ENCODE peak calls at places on chromosomes 1 and 21, in nine cellular contexts. X is AG10803; M is activated CD4-positive, alpha-beta T cell treated with anti-CD3 and anti-CD28 coated beads, Interleukin-2, amount 50 U/mL, for 4 hours; H is A549; O is naive thymus-derived CD4-positive, alpha-beta T cell; Q is activated naive CD4-positive, alpha-beta T cell; D is GM10248; Z is HEK293T; C is NCI-H1105. A is an unnamed sample.

GRCh38 chr1:236716160-236716559 is 29.9 kb downstream of the ACTN2 start:
- DNase-seq in D (no peak), C (no peak), H (no peak), O (no peak), M (no peak), X (no peak), Q (no peak), Z (no peak), A (no peak)

GRCh38 chr1:154206212-154206611 is at the start of gene CFAP141:
- DNase-seq in Z (no peak), D (no peak), M (no peak), O (no peak), Q (no peak), C (peak; percentile 14), X (no peak), H (peak; percentile 39), A (no peak)

GRCh38 chr1:76281306-76281705 is 206.8 kb downstream of the ST6GALNAC3 start:
- DNase-seq in Z (no peak), C (no peak), D (no peak), O (no peak), H (no peak), Q (no peak), X (no peak), M (no peak), A (no peak)

GRCh38 chr1:17557986-17558385 is 18.5 kb downstream of the ARHGEF10L start:
- DNase-seq in D (no peak), C (no peak), M (no peak), Z (no peak), O (no peak), X (no peak), Q (no peak), H (no peak), A (no peak)

GRCh38 chr1:6235302-6235680 is 473 bp downstream of the ICMT start:
- DNase-seq in H (no peak), C (no peak), M (peak; percentile 38), Q (no peak), O (no peak), Z (no peak), X (no peak), D (no peak), A (no peak)

GRCh38 chr1:19762175-19762779 is 37.4 kb downstream of the TMCO4 start:
- DNase-seq in H (peak; percentile 14), O (peak; percentile 23), C (peak; percentile 46), X (no peak), D (peak; percentile 65), Z (peak; percentile 82), M (peak; percentile 12), Q (peak; percentile 3), A (peak; percentile 35)

GRCh38 chr1:165152727-165153126 is 203.8 kb downstream of the LMX1A start:
- DNase-seq in H (peak; percentile 11), C (no peak), M (no peak), O (no peak), Z (peak; percentile 59), X (no peak), Q (no peak), D (no peak), A (no peak)

GRCh38 chr1:68158837-68159236 is 73.5 kb downstream of the WLS start:
- DNase-seq in O (no peak), Z (no peak), Q (no peak), C (no peak), D (no peak), H (no peak), M (no peak), X (no peak), A (no peak)

GRCh38 chr1:234527346-234527745 is 48.4 kb upstream of the TARBP1 start:
- DNase-seq in D (no peak), Q (no peak), C (no peak), H (no peak), O (no peak), Z (no peak), M (no peak), X (no peak), A (no peak)

GRCh38 chr1:99758073-99758511 is 8.3 kb downstream of the FRRS1 start:
- DNase-seq in C (no peak), Z (no peak), X (peak; percentile 7), O (no peak), M (no peak), Q (no peak), H (no peak), D (no peak), A (no peak)

GRCh38 chr1:118337346-118337745 is 152.3 kb upstream of the SPAG17 start:
- DNase-seq in Z (no peak), M (no peak), Q (no peak), O (no peak), D (no peak), H (no peak), X (no peak), C (no peak), A (no peak)

GRCh38 chr1:150560011-150560438 is 10.8 kb downstream of the ADAMTSL4 start:
- DNase-seq in M (peak; percentile 67), O (peak; percentile 76), Z (peak; percentile 87), X (peak; percentile 54), H (peak; percentile 76), D (peak; percentile 85), C (peak; percentile 21), Q (peak; percentile 59), A (peak; percentile 85)

GRCh38 chr1:117339866-117340357 is 27.3 kb upstream of the MAN1A2 start:
- DNase-seq in O (peak; percentile 44), H (peak; percentile 69), Z (peak; percentile 78), D (no peak), M (no peak), X (peak; percentile 26), C (no peak), Q (no peak), A (no peak)

GRCh38 chr21:44914176-44914874 is 6.4 kb downstream of the ITGB2 start:
- DNase-seq in Q (peak; percentile 35), M (no peak), C (no peak), H (no peak), Z (no peak), O (no peak), X (no peak), D (no peak), A (peak; percentile 59)

GRCh38 chr1:42723511-42723910 is 16.5 kb downstream of the CLDN19 start:
- DNase-seq in M (no peak), D (no peak), H (no peak), Q (no peak), Z (no peak), X (no peak), C (no peak), O (no peak), A (no peak)

GRCh38 chr1:35650416-35650815 is 9.1 kb upstream of the PSMB2 start:
- DNase-seq in C (peak; percentile 33), Q (no peak), X (no peak), H (no peak), Z (no peak), D (no peak), M (no peak), O (no peak), A (no peak)

GRCh38 chr1:151549199-151549598 is 9.1 kb downstream of the TUFT1 start:
- DNase-seq in O (no peak), D (no peak), Q (no peak), Z (no peak), H (no peak), C (no peak), M (no peak), X (peak; percentile 49), A (no peak)

GRCh38 chr1:12405325-12406217 is 175.7 kb downstream of the VPS13D start:
- DNase-seq in Q (no peak), M (no peak), D (no peak), H (peak; percentile 34), C (no peak), X (peak; percentile 74), O (no peak), Z (no peak), A (peak; percentile 33)

GRCh38 chr1:199859525-199859924 is 168.0 kb upstream of the NR5A2 start:
- DNase-seq in O (peak; percentile 2), Q (no peak), Z (no peak), D (no peak), C (no peak), M (no peak), X (peak; percentile 71), H (peak; percentile 71), A (no peak)

GRCh38 chr1:75035536-75035935 is 98.7 kb upstream of the LHX8 start:
- DNase-seq in M (no peak), H (no peak), Z (no peak), C (no peak), D (no peak), O (no peak), Q (no peak), X (no peak), A (no peak)

GRCh38 chr1:232501856-232502255 is 128.1 kb downstream of the SIPA1L2 start:
- DNase-seq in Z (no peak), C (no peak), H (no peak), O (no peak), D (no peak), Q (no peak), M (no peak), X (peak; percentile 42), A (no peak)

GRCh38 chr1:54975709-54976108 is 4.7 kb upstream of the TMEM61 start:
- DNase-seq in H (no peak), C (no peak), D (no peak), O (no peak), Z (no peak), M (no peak), X (no peak), Q (no peak), A (no peak)

GRCh38 chr1:31574749-31575372 is 1.5 kb upstream of the TINAGL1 start:
- DNase-seq in Q (no peak), O (no peak), C (no peak), M (no peak), H (no peak), X (no peak), D (no peak), Z (peak; percentile 9), A (no peak)

GRCh38 chr1:94929816-94930215 is 2.9 kb upstream of the CNN3 start:
- DNase-seq in H (no peak), X (no peak), O (no peak), Z (no peak), C (no peak), Q (no peak), M (no peak), D (no peak), A (no peak)

GRCh38 chr1:37660646-37661045 is 26.0 kb upstream of the RSPO1 start:
- DNase-seq in H (no peak), O (no peak), C (no peak), D (no peak), X (no peak), Z (no peak), Q (no peak), M (no peak), A (no peak)

GRCh38 chr1:209850342-209850979 is 22.7 kb downstream of the UTP25 start:
- DNase-seq in D (peak; percentile 55), Q (no peak), X (peak; percentile 78), O (no peak), Z (peak; percentile 79), C (peak; percentile 52), M (peak; percentile 24), H (peak; percentile 55), A (peak; percentile 36)

GRCh38 chr1:41483960-41484844 is at the start of gene EDN2:
- DNase-seq in D (no peak), H (peak; percentile 28), M (no peak), Z (peak; percentile 21), C (peak; percentile 97), Q (no peak), O (no peak), X (no peak), A (peak; percentile 95)

GRCh38 chr1:162191396-162192322 is 122.2 kb downstream of the NOS1AP start:
- DNase-seq in H (no peak), X (no peak), D (no peak), M (no peak), Z (no peak), Q (no peak), C (no peak), O (no peak), A (no peak)

A was measured in stomach.